ENCODE peak calls at places on chromosomes 12 and 14, in four cellular contexts. One of them, this sample, is unnamed.

GRCh38 chr12:1573960-1574862 is 20.2 kb downstream of the FBXL14 start:
- DNase-seq in ovary: no peak
- DNase-seq in left lung: no peak
- DNase-seq in naive thymus-derived CD4-positive, alpha-beta T cell: no peak
- DNase-seq in this sample: no peak

GRCh38 chr14:41586237-41586636 is 20.4 kb upstream of the LRFN5 start:
- DNase-seq in ovary: no peak
- DNase-seq in left lung: no peak
- DNase-seq in naive thymus-derived CD4-positive, alpha-beta T cell: no peak
- DNase-seq in this sample: no peak

GRCh38 chr12:68113644-68114043 is 45.9 kb downstream of the IFNG start:
- DNase-seq in ovary: no peak
- DNase-seq in left lung: no peak
- DNase-seq in naive thymus-derived CD4-positive, alpha-beta T cell: peak
- DNase-seq in this sample: peak

GRCh38 chr12:110067531-110067930 is 19.2 kb upstream of the C12orf76 start:
- DNase-seq in ovary: no peak
- DNase-seq in left lung: no peak
- DNase-seq in naive thymus-derived CD4-positive, alpha-beta T cell: no peak
- DNase-seq in this sample: no peak

GRCh38 chr12:131151558-131152345 is 198.0 kb downstream of the ADGRD1 start:
- DNase-seq in ovary: no peak
- DNase-seq in left lung: no peak
- DNase-seq in naive thymus-derived CD4-positive, alpha-beta T cell: no peak
- DNase-seq in this sample: no peak

GRCh38 chr12:43112101-43112661 is 439.8 kb downstream of the ADAMTS20 start:
- DNase-seq in ovary: no peak
- DNase-seq in left lung: no peak
- DNase-seq in naive thymus-derived CD4-positive, alpha-beta T cell: no peak
- DNase-seq in this sample: no peak

GRCh38 chr14:73754911-73755360 is 40.8 kb upstream of the PNMA1 start:
- DNase-seq in ovary: peak
- DNase-seq in left lung: no peak
- DNase-seq in naive thymus-derived CD4-positive, alpha-beta T cell: no peak
- DNase-seq in this sample: no peak

GRCh38 chr14:33030406-33030805 is 91.7 kb downstream of the NPAS3 start:
- DNase-seq in ovary: no peak
- DNase-seq in left lung: no peak
- DNase-seq in naive thymus-derived CD4-positive, alpha-beta T cell: no peak
- DNase-seq in this sample: no peak

GRCh38 chr12:107388263-107388662 is 294.9 kb upstream of the CRY1 start:
- DNase-seq in ovary: no peak
- DNase-seq in left lung: no peak
- DNase-seq in naive thymus-derived CD4-positive, alpha-beta T cell: no peak
- DNase-seq in this sample: no peak

GRCh38 chr12:116958402-116959197 is 47.9 kb downstream of the FBXW8 start:
- DNase-seq in ovary: no peak
- DNase-seq in left lung: no peak
- DNase-seq in naive thymus-derived CD4-positive, alpha-beta T cell: no peak
- DNase-seq in this sample: no peak

GRCh38 chr12:116959198-116959460 is 48.4 kb downstream of the FBXW8 start:
- DNase-seq in ovary: no peak
- DNase-seq in left lung: no peak
- DNase-seq in naive thymus-derived CD4-positive, alpha-beta T cell: no peak
- DNase-seq in this sample: no peak

GRCh38 chr12:116954700-116955381 is 44.1 kb downstream of the FBXW8 start:
- DNase-seq in ovary: peak
- DNase-seq in left lung: peak
- DNase-seq in naive thymus-derived CD4-positive, alpha-beta T cell: no peak
- DNase-seq in this sample: no peak

GRCh38 chr12:116959845-116960514 is 49.2 kb downstream of the FBXW8 start:
- DNase-seq in ovary: no peak
- DNase-seq in left lung: no peak
- DNase-seq in naive thymus-derived CD4-positive, alpha-beta T cell: no peak
- DNase-seq in this sample: no peak

GRCh38 chr12:116955382-116956021 is 44.8 kb downstream of the FBXW8 start:
- DNase-seq in ovary: no peak
- DNase-seq in left lung: peak
- DNase-seq in naive thymus-derived CD4-positive, alpha-beta T cell: peak
- DNase-seq in this sample: peak
- H3K27ac ChIP-seq in ovary: peak
- H3K27ac ChIP-seq in left lung: no peak
- H3K27ac ChIP-seq in naive thymus-derived CD4-positive, alpha-beta T cell: no peak
- H3K27ac ChIP-seq in this sample: no peak

DNA sequence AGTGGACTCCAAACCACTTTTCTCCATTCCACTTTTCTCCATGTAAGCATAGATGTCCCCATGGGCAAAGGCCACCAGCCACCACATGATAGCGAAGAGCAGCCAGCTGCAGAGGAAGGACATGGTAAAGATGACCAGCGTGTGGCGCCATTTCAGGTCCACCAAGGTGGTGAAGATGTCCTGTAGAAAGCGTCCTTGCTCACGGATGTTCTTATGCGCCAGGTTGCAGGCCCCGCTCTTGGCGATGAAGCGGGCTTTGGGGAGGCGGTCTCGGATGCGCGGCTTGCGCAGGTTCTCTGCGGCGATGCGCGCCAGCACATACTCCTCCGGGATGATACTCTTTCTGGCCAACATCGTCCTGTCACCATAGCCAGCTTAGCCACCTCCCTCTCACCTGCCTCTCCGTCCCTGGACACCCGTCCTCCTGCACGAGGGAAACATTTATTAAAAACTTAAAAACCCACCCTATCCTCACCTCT is 1.2 kb downstream of the KCNJ8 start:
- DNase-seq in ovary: peak
- DNase-seq in left lung: peak
- DNase-seq in naive thymus-derived CD4-positive, alpha-beta T cell: no peak
- DNase-seq in this sample: no peak
- H3K4me3 ChIP-seq in ovary: peak
- H3K4me3 ChIP-seq in left lung: peak
- H3K4me3 ChIP-seq in naive thymus-derived CD4-positive, alpha-beta T cell: no peak
- H3K4me3 ChIP-seq in this sample: no peak

DNA sequence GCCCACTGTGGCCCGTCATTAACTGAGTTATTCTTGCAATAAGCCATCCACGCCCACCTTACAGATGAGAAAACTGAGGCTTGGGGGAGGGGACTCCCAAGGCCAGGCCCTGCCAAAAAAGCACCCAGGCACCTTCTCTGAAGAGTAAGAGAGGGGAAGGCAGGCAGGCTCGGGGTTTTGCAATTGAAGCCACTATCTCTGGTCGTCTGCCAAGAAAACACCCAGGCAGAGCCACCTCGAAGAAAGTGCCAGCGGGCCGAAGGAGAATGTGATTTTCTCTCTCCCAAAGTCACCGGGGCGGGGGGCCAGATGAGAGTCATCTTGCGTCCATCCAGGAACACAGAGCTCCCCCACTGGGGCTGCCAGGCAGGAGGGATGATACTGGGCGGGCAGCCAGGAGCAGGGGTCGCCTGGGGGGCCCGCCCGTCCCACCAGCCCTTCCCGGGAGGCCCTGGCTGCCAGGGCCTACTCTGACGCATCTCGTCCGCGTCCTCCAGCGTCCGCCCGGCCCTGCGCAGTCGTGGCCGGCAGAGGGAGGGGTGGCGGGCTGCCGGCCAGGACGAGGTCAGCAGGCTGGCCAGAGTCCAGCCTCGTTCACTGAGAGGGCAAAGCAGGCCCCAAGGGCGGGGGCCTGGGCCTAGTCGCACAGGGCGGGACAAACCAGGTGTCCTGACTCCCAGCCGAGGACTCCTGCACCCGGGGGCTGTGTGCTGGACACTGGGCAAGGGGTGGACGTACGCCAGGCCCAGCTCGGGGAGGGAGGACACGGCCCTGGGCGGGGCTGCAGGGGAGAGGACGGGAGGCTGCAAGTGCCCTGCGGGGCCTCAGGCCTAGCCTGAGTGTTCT is 74.4 kb downstream of the RFLNA start:
- DNase-seq in ovary: peak
- DNase-seq in left lung: peak
- DNase-seq in naive thymus-derived CD4-positive, alpha-beta T cell: no peak
- DNase-seq in this sample: no peak
- H3K27ac ChIP-seq in ovary: peak
- H3K27ac ChIP-seq in left lung: peak
- H3K27ac ChIP-seq in naive thymus-derived CD4-positive, alpha-beta T cell: no peak
- H3K27ac ChIP-seq in this sample: no peak

DNA sequence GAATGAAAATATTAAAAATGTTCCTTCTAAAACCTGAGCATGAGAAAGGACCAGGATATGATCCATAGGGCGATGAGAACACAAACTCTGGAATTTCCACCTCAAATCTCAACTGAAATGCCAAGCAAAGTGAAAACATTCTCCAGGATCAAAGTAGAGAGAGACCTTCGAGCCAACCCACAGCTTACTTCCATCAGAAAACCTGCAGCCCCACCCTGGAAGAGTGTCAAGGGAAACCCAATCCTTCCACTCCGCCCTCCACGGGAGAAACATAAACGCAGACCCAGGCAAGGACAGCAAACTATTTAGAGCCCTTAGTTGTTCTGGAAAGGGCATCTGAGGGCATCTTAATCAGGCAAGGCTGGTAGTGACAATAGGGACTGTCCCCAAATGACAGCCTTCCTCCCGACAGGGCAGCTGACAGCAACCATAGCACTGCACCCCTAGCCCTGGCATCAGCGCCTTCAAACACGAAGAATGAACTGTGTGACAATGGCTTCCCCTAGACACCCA is 21.8 kb downstream of the SLC15A4 start:
- DNase-seq in ovary: no peak
- DNase-seq in left lung: no peak
- DNase-seq in naive thymus-derived CD4-positive, alpha-beta T cell: no peak
- DNase-seq in this sample: no peak
- H3K4me3 ChIP-seq in ovary: no peak
- H3K4me3 ChIP-seq in left lung: no peak
- H3K4me3 ChIP-seq in naive thymus-derived CD4-positive, alpha-beta T cell: no peak
- H3K4me3 ChIP-seq in this sample: no peak

GRCh38 chr12:132523576-132524331 is 33.8 kb downstream of the FBRSL1 start:
- DNase-seq in ovary: peak
- DNase-seq in left lung: peak
- DNase-seq in naive thymus-derived CD4-positive, alpha-beta T cell: peak
- DNase-seq in this sample: peak
- H3K27ac ChIP-seq in ovary: no peak
- H3K27ac ChIP-seq in left lung: no peak
- H3K27ac ChIP-seq in naive thymus-derived CD4-positive, alpha-beta T cell: no peak
- H3K27ac ChIP-seq in this sample: no peak